ENCODE peak calls at places on chromosomes 4 and X, in four cellular contexts. One of them, this sample, is unnamed.

GRCh38 chr4:1177274-1178141 is 5.1 kb upstream of the SPON2 start:
- DNase-seq in GM12878: no peak
- DNase-seq in HepG2: peak; percentile 38
- DNase-seq in K562: no peak
- DNase-seq in this sample: no peak

GRCh38 chrX:47831788-47832187 is 4.9 kb upstream of the ZNF81 start:
- DNase-seq in K562: peak; percentile 66
- DNase-seq in GM12878: no peak
- DNase-seq in HepG2: peak; percentile 29
- DNase-seq in this sample: peak; percentile 63

GRCh38 chr4:139645458-139645857 is 20.2 kb upstream of the MGST2 start:
- DNase-seq in K562: no peak
- DNase-seq in GM12878: no peak
- DNase-seq in HepG2: no peak
- DNase-seq in this sample: no peak

GRCh38 chr4:89949782-89950387 is 55.2 kb downstream of the MMRN1 start:
- DNase-seq in HepG2: no peak
- DNase-seq in K562: no peak
- DNase-seq in GM12878: no peak
- DNase-seq in this sample: peak; percentile 19

GRCh38 chr4:77022581-77023133 is 53.1 kb downstream of the CCNI start:
- DNase-seq in K562: no peak
- DNase-seq in HepG2: no peak
- DNase-seq in GM12878: no peak
- DNase-seq in this sample: no peak

GRCh38 chr4:177728361-177729152 is 286.3 kb upstream of the AGA start:
- DNase-seq in K562: no peak
- DNase-seq in GM12878: no peak
- DNase-seq in HepG2: peak; percentile 2
- DNase-seq in this sample: no peak

GRCh38 chrX:7446815-7447214 is 298.9 kb upstream of the PUDP start:
- DNase-seq in HepG2: no peak
- DNase-seq in GM12878: no peak
- DNase-seq in K562: no peak
- DNase-seq in this sample: no peak

GRCh38 chr4:24394041-24394440 is 190.3 kb downstream of the DHX15 start:
- DNase-seq in K562: no peak
- DNase-seq in HepG2: no peak
- DNase-seq in GM12878: no peak
- DNase-seq in this sample: no peak

GRCh38 chr4:107318078-107318477 is 282.0 kb upstream of the DKK2 start:
- DNase-seq in GM12878: no peak
- DNase-seq in HepG2: no peak
- DNase-seq in K562: no peak
- DNase-seq in this sample: no peak

GRCh38 chrX:131633285-131633917 is 89.5 kb downstream of the OR13H1 start:
- DNase-seq in HepG2: peak; percentile 29
- DNase-seq in K562: peak; percentile 44
- DNase-seq in GM12878: peak; percentile 4
- DNase-seq in this sample: peak; percentile 81

GRCh38 chrX:120718969-120719368 is 89.1 kb upstream of the C1GALT1C1 start:
- DNase-seq in HepG2: no peak
- DNase-seq in GM12878: no peak
- DNase-seq in K562: no peak
- DNase-seq in this sample: no peak

GRCh38 chr4:118033148-118034060 is 882 bp upstream of the NDST3 start:
- DNase-seq in K562: peak; percentile 3
- DNase-seq in GM12878: no peak
- DNase-seq in HepG2: no peak
- DNase-seq in this sample: peak; percentile 61

GRCh38 chrX:45505214-45505613 is 304.5 kb upstream of the DIPK2B start:
- DNase-seq in K562: no peak
- DNase-seq in GM12878: no peak
- DNase-seq in HepG2: no peak
- DNase-seq in this sample: no peak

GRCh38 chrX:75278991-75279390 is 5.1 kb downstream of the UPRT start:
- DNase-seq in HepG2: no peak
- DNase-seq in GM12878: no peak
- DNase-seq in K562: no peak
- DNase-seq in this sample: no peak

GRCh38 chr4:118849867-118850812 is 14.2 kb upstream of the SEC24D start:
- DNase-seq in GM12878: no peak
- DNase-seq in K562: no peak
- DNase-seq in HepG2: no peak
- DNase-seq in this sample: no peak

GRCh38 chr4:85018983-85019382 is 52.5 kb upstream of the WDFY3 start:
- DNase-seq in GM12878: no peak
- DNase-seq in K562: no peak
- DNase-seq in HepG2: no peak
- DNase-seq in this sample: no peak

GRCh38 chr4:137994858-137995257 is 247.3 kb downstream of the SLC7A11 start:
- DNase-seq in HepG2: no peak
- DNase-seq in GM12878: no peak
- DNase-seq in K562: no peak
- DNase-seq in this sample: no peak

GRCh38 chr4:51831133-51831532 is 11.8 kb upstream of the DCUN1D4 start:
- DNase-seq in HepG2: peak; percentile 46
- DNase-seq in GM12878: no peak
- DNase-seq in K562: peak; percentile 38
- DNase-seq in this sample: peak; percentile 38

GRCh38 chrX:104697264-104697663 is 131.3 kb downstream of the IL1RAPL2 start:
- DNase-seq in GM12878: no peak
- DNase-seq in K562: no peak
- DNase-seq in HepG2: no peak
- DNase-seq in this sample: no peak

GRCh38 chr4:47646372-47646771 is 161.3 kb downstream of the ATP10D start:
- DNase-seq in HepG2: no peak
- DNase-seq in K562: no peak
- DNase-seq in GM12878: no peak
- DNase-seq in this sample: no peak

GRCh38 chr4:92031825-92032224 is 271.9 kb upstream of the GRID2 start:
- DNase-seq in GM12878: no peak
- DNase-seq in K562: no peak
- DNase-seq in HepG2: no peak
- DNase-seq in this sample: no peak
- TF ChIP-seq BHLHE40 in GM12878: no peak
- TF ChIP-seq BHLHE40 in K562: no peak
- TF ChIP-seq BHLHE40 in HepG2: no peak
- TF ChIP-seq BHLHE40 in this sample: no peak

GRCh38 chr4:6568689-6569332 is 6.2 kb upstream of the MAN2B2 start:
- DNase-seq in K562: no peak
- DNase-seq in GM12878: no peak
- DNase-seq in HepG2: no peak
- DNase-seq in this sample: no peak
- TF ChIP-seq FOXM1 in K562: no peak
- TF ChIP-seq FOXM1 in GM12878: no peak
- TF ChIP-seq FOXM1 in HepG2: no peak
- TF ChIP-seq FOXM1 in this sample: no peak

GRCh38 chr4:16588170-16588569 is 310.3 kb downstream of the LDB2 start:
- DNase-seq in HepG2: no peak
- DNase-seq in K562: no peak
- DNase-seq in GM12878: no peak
- DNase-seq in this sample: no peak
- TF ChIP-seq TARDBP in HepG2: no peak
- TF ChIP-seq TARDBP in K562: no peak
- TF ChIP-seq TARDBP in GM12878: no peak
- TF ChIP-seq TARDBP in this sample: no peak

DNA sequence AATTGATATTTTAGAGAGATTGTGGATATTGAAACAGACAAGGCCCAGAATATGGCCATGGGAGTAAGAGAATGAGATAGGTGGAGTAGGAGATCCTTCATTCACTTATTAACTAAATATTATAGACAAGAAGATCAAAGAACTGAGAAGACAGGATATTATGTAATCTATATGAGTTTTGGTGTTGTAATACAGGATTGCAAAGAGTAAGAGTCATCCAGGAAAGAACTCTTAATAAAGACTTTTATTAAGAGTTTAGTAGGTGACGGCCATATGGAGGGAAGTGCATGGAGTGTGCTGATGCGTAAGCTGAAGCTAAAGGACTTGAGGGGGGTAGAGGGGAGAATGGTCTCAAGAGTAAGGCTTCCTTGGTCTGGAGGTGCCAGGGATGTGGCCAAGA is 153.7 kb downstream of the VEGFC start:
- DNase-seq in K562: no peak
- DNase-seq in HepG2: no peak
- DNase-seq in GM12878: no peak
- DNase-seq in this sample: no peak
- TF ChIP-seq BHLHE40 in K562: no peak
- TF ChIP-seq BHLHE40 in HepG2: no peak
- TF ChIP-seq BHLHE40 in GM12878: no peak
- TF ChIP-seq BHLHE40 in this sample: no peak

DNA sequence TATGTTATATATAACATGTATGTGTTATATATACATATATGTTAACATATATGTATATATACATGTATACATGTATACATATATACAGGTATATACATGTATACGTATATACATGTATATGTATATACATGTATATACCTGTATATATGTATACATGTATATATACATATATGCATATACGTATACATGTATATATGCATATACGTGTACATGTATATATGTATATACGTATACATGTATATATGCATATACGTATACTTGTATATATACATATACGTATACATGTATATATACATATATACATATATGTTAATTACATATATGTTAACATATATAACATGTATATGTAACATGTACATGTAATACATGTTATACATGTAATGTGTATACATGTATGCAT is 1077.3 kb upstream of the ADGRL3 start:
- DNase-seq in HepG2: no peak
- DNase-seq in K562: no peak
- DNase-seq in GM12878: no peak
- DNase-seq in this sample: no peak
- TF ChIP-seq FOXM1 in HepG2: no peak
- TF ChIP-seq FOXM1 in K562: no peak
- TF ChIP-seq FOXM1 in GM12878: no peak
- TF ChIP-seq FOXM1 in this sample: no peak